ENCODE peak calls at places on chromosomes 7 and 10, in eight cellular contexts. One of them, this sample, is unnamed.

GRCh38 chr7:6398943-6399342 is 48.8 kb downstream of the DAGLB start:
- DNase-seq in foreskin melanocyte: no peak
- DNase-seq in activated CD8-positive, alpha-beta memory T cell treated with anti-CD3 and anti-CD28 coated beads for 1 hour: no peak
- DNase-seq in NCI-H774: no peak
- DNase-seq in fibroblast of mammary gland: no peak
- DNase-seq in colonic mucosa: no peak
- DNase-seq in pancreas: no peak
- DNase-seq in cardiac fibroblast: peak
- DNase-seq in this sample: no peak

GRCh38 chr10:133302230-133302629 is 6.4 kb downstream of the TUBGCP2 start:
- DNase-seq in foreskin melanocyte: no peak
- DNase-seq in activated CD8-positive, alpha-beta memory T cell treated with anti-CD3 and anti-CD28 coated beads for 1 hour: no peak
- DNase-seq in NCI-H774: no peak
- DNase-seq in fibroblast of mammary gland: no peak
- DNase-seq in colonic mucosa: no peak
- DNase-seq in pancreas: no peak
- DNase-seq in cardiac fibroblast: no peak
- DNase-seq in this sample: no peak

GRCh38 chr7:100159099-100159623 is 638 bp upstream of the TRAPPC14 start:
- DNase-seq in foreskin melanocyte: no peak
- DNase-seq in activated CD8-positive, alpha-beta memory T cell treated with anti-CD3 and anti-CD28 coated beads for 1 hour: no peak
- DNase-seq in NCI-H774: no peak
- DNase-seq in fibroblast of mammary gland: peak
- DNase-seq in colonic mucosa: no peak
- DNase-seq in pancreas: no peak
- DNase-seq in cardiac fibroblast: no peak
- DNase-seq in this sample: no peak

GRCh38 chr10:29811751-29812427 is 177.1 kb upstream of the SVIL start:
- DNase-seq in foreskin melanocyte: no peak
- DNase-seq in activated CD8-positive, alpha-beta memory T cell treated with anti-CD3 and anti-CD28 coated beads for 1 hour: no peak
- DNase-seq in NCI-H774: peak
- DNase-seq in fibroblast of mammary gland: peak
- DNase-seq in colonic mucosa: peak
- DNase-seq in pancreas: no peak
- DNase-seq in cardiac fibroblast: peak
- DNase-seq in this sample: peak

GRCh38 chr10:90319188-90319914 is 538.5 kb downstream of the HTR7 start:
- DNase-seq in foreskin melanocyte: peak
- DNase-seq in activated CD8-positive, alpha-beta memory T cell treated with anti-CD3 and anti-CD28 coated beads for 1 hour: no peak
- DNase-seq in NCI-H774: peak
- DNase-seq in fibroblast of mammary gland: peak
- DNase-seq in colonic mucosa: no peak
- DNase-seq in pancreas: no peak
- DNase-seq in cardiac fibroblast: peak
- DNase-seq in this sample: peak

GRCh38 chr10:71244638-71245419 is 32.5 kb downstream of the UNC5B start:
- DNase-seq in foreskin melanocyte: peak
- DNase-seq in activated CD8-positive, alpha-beta memory T cell treated with anti-CD3 and anti-CD28 coated beads for 1 hour: no peak
- DNase-seq in NCI-H774: no peak
- DNase-seq in fibroblast of mammary gland: peak
- DNase-seq in colonic mucosa: no peak
- DNase-seq in pancreas: no peak
- DNase-seq in cardiac fibroblast: peak
- DNase-seq in this sample: peak

GRCh38 chr7:6512892-6513291 is 38.4 kb downstream of the GRID2IP start:
- DNase-seq in foreskin melanocyte: no peak
- DNase-seq in activated CD8-positive, alpha-beta memory T cell treated with anti-CD3 and anti-CD28 coated beads for 1 hour: no peak
- DNase-seq in NCI-H774: no peak
- DNase-seq in fibroblast of mammary gland: no peak
- DNase-seq in colonic mucosa: no peak
- DNase-seq in pancreas: no peak
- DNase-seq in cardiac fibroblast: no peak
- DNase-seq in this sample: no peak

GRCh38 chr10:61760943-61761824 is 98.5 kb downstream of the CABCOCO1 start:
- DNase-seq in foreskin melanocyte: peak
- DNase-seq in activated CD8-positive, alpha-beta memory T cell treated with anti-CD3 and anti-CD28 coated beads for 1 hour: no peak
- DNase-seq in NCI-H774: peak
- DNase-seq in fibroblast of mammary gland: peak
- DNase-seq in colonic mucosa: no peak
- DNase-seq in pancreas: no peak
- DNase-seq in cardiac fibroblast: peak
- DNase-seq in this sample: peak

GRCh38 chr10:47037654-47038425 is 126.6 kb downstream of the PTPN20 start:
- DNase-seq in foreskin melanocyte: no peak
- DNase-seq in activated CD8-positive, alpha-beta memory T cell treated with anti-CD3 and anti-CD28 coated beads for 1 hour: no peak
- DNase-seq in NCI-H774: no peak
- DNase-seq in fibroblast of mammary gland: no peak
- DNase-seq in colonic mucosa: no peak
- DNase-seq in pancreas: peak
- DNase-seq in cardiac fibroblast: no peak
- DNase-seq in this sample: no peak

GRCh38 chr10:73655257-73655989 is 406 bp downstream of the SYNPO2L start:
- DNase-seq in foreskin melanocyte: no peak
- DNase-seq in activated CD8-positive, alpha-beta memory T cell treated with anti-CD3 and anti-CD28 coated beads for 1 hour: no peak
- DNase-seq in NCI-H774: no peak
- DNase-seq in fibroblast of mammary gland: no peak
- DNase-seq in colonic mucosa: no peak
- DNase-seq in pancreas: no peak
- DNase-seq in cardiac fibroblast: no peak
- DNase-seq in this sample: no peak

GRCh38 chr7:8184241-8184640 is 77.7 kb downstream of the ICA1 start:
- DNase-seq in foreskin melanocyte: peak
- DNase-seq in activated CD8-positive, alpha-beta memory T cell treated with anti-CD3 and anti-CD28 coated beads for 1 hour: no peak
- DNase-seq in NCI-H774: no peak
- DNase-seq in fibroblast of mammary gland: no peak
- DNase-seq in colonic mucosa: no peak
- DNase-seq in pancreas: no peak
- DNase-seq in cardiac fibroblast: no peak
- DNase-seq in this sample: no peak

GRCh38 chr10:63542835-63543575 is 21.8 kb downstream of the REEP3 start:
- DNase-seq in foreskin melanocyte: no peak
- DNase-seq in activated CD8-positive, alpha-beta memory T cell treated with anti-CD3 and anti-CD28 coated beads for 1 hour: no peak
- DNase-seq in NCI-H774: no peak
- DNase-seq in fibroblast of mammary gland: peak
- DNase-seq in colonic mucosa: no peak
- DNase-seq in pancreas: no peak
- DNase-seq in cardiac fibroblast: peak
- DNase-seq in this sample: peak

GRCh38 chr10:92038949-92039348 is 115.4 kb downstream of the BTAF1 start:
- DNase-seq in foreskin melanocyte: no peak
- DNase-seq in activated CD8-positive, alpha-beta memory T cell treated with anti-CD3 and anti-CD28 coated beads for 1 hour: no peak
- DNase-seq in NCI-H774: no peak
- DNase-seq in fibroblast of mammary gland: no peak
- DNase-seq in colonic mucosa: no peak
- DNase-seq in pancreas: no peak
- DNase-seq in cardiac fibroblast: no peak
- DNase-seq in this sample: no peak

GRCh38 chr7:4694653-4695335 is 12.7 kb downstream of the FOXK1 start:
- DNase-seq in foreskin melanocyte: no peak
- DNase-seq in activated CD8-positive, alpha-beta memory T cell treated with anti-CD3 and anti-CD28 coated beads for 1 hour: no peak
- DNase-seq in NCI-H774: no peak
- DNase-seq in fibroblast of mammary gland: peak
- DNase-seq in colonic mucosa: no peak
- DNase-seq in pancreas: no peak
- DNase-seq in cardiac fibroblast: peak
- DNase-seq in this sample: peak

GRCh38 chr7:45239486-45239885 is 81.9 kb downstream of the RAMP3 start:
- DNase-seq in foreskin melanocyte: no peak
- DNase-seq in activated CD8-positive, alpha-beta memory T cell treated with anti-CD3 and anti-CD28 coated beads for 1 hour: no peak
- DNase-seq in NCI-H774: no peak
- DNase-seq in fibroblast of mammary gland: peak
- DNase-seq in colonic mucosa: no peak
- DNase-seq in pancreas: no peak
- DNase-seq in cardiac fibroblast: peak
- DNase-seq in this sample: peak

GRCh38 chr10:83076443-83076842 is 1062.9 kb upstream of the GHITM start:
- DNase-seq in foreskin melanocyte: no peak
- DNase-seq in activated CD8-positive, alpha-beta memory T cell treated with anti-CD3 and anti-CD28 coated beads for 1 hour: no peak
- DNase-seq in NCI-H774: no peak
- DNase-seq in fibroblast of mammary gland: no peak
- DNase-seq in colonic mucosa: no peak
- DNase-seq in pancreas: no peak
- DNase-seq in cardiac fibroblast: no peak
- DNase-seq in this sample: no peak

GRCh38 chr10:15591431-15591830 is 128.3 kb downstream of the ITGA8 start:
- DNase-seq in foreskin melanocyte: no peak
- DNase-seq in activated CD8-positive, alpha-beta memory T cell treated with anti-CD3 and anti-CD28 coated beads for 1 hour: no peak
- DNase-seq in NCI-H774: no peak
- DNase-seq in fibroblast of mammary gland: no peak
- DNase-seq in colonic mucosa: no peak
- DNase-seq in pancreas: no peak
- DNase-seq in cardiac fibroblast: no peak
- DNase-seq in this sample: no peak

GRCh38 chr7:39674391-39674790 is 51.0 kb downstream of the RALA start:
- DNase-seq in foreskin melanocyte: no peak
- DNase-seq in activated CD8-positive, alpha-beta memory T cell treated with anti-CD3 and anti-CD28 coated beads for 1 hour: no peak
- DNase-seq in NCI-H774: no peak
- DNase-seq in fibroblast of mammary gland: no peak
- DNase-seq in colonic mucosa: no peak
- DNase-seq in pancreas: no peak
- DNase-seq in cardiac fibroblast: peak
- DNase-seq in this sample: no peak

GRCh38 chr7:19404912-19405329 is 259.7 kb upstream of the FERD3L start:
- DNase-seq in foreskin melanocyte: peak
- DNase-seq in activated CD8-positive, alpha-beta memory T cell treated with anti-CD3 and anti-CD28 coated beads for 1 hour: no peak
- DNase-seq in NCI-H774: no peak
- DNase-seq in fibroblast of mammary gland: peak
- DNase-seq in colonic mucosa: no peak
- DNase-seq in pancreas: no peak
- DNase-seq in cardiac fibroblast: peak
- DNase-seq in this sample: peak

GRCh38 chr7:125773113-125773800 is 843.6 kb upstream of the POT1 start:
- DNase-seq in foreskin melanocyte: no peak
- DNase-seq in activated CD8-positive, alpha-beta memory T cell treated with anti-CD3 and anti-CD28 coated beads for 1 hour: no peak
- DNase-seq in NCI-H774: no peak
- DNase-seq in fibroblast of mammary gland: no peak
- DNase-seq in colonic mucosa: no peak
- DNase-seq in pancreas: no peak
- DNase-seq in cardiac fibroblast: no peak
- DNase-seq in this sample: no peak

GRCh38 chr7:48180981-48181380 is 9.7 kb downstream of the ABCA13 start:
- DNase-seq in foreskin melanocyte: no peak
- DNase-seq in activated CD8-positive, alpha-beta memory T cell treated with anti-CD3 and anti-CD28 coated beads for 1 hour: no peak
- DNase-seq in NCI-H774: no peak
- DNase-seq in fibroblast of mammary gland: peak
- DNase-seq in colonic mucosa: no peak
- DNase-seq in pancreas: no peak
- DNase-seq in cardiac fibroblast: no peak
- DNase-seq in this sample: peak

GRCh38 chr10:55374917-55375316 is 573.9 kb upstream of the PCDH15 start:
- DNase-seq in foreskin melanocyte: no peak
- DNase-seq in activated CD8-positive, alpha-beta memory T cell treated with anti-CD3 and anti-CD28 coated beads for 1 hour: no peak
- DNase-seq in NCI-H774: no peak
- DNase-seq in fibroblast of mammary gland: peak
- DNase-seq in colonic mucosa: no peak
- DNase-seq in pancreas: no peak
- DNase-seq in cardiac fibroblast: peak
- DNase-seq in this sample: no peak

GRCh38 chr10:61503051-61503450 is 49.9 kb upstream of the TMEM26 start:
- DNase-seq in foreskin melanocyte: peak
- DNase-seq in activated CD8-positive, alpha-beta memory T cell treated with anti-CD3 and anti-CD28 coated beads for 1 hour: no peak
- DNase-seq in NCI-H774: no peak
- DNase-seq in fibroblast of mammary gland: peak
- DNase-seq in colonic mucosa: no peak
- DNase-seq in pancreas: no peak
- DNase-seq in cardiac fibroblast: no peak
- DNase-seq in this sample: peak

GRCh38 chr10:90888387-90888786 is 16.6 kb downstream of the RPP30 start:
- DNase-seq in foreskin melanocyte: no peak
- DNase-seq in activated CD8-positive, alpha-beta memory T cell treated with anti-CD3 and anti-CD28 coated beads for 1 hour: no peak
- DNase-seq in NCI-H774: no peak
- DNase-seq in fibroblast of mammary gland: peak
- DNase-seq in colonic mucosa: no peak
- DNase-seq in pancreas: no peak
- DNase-seq in cardiac fibroblast: no peak
- DNase-seq in this sample: no peak

GRCh38 chr10:107984149-107984548 is 819.6 kb upstream of the SORCS1 start:
- DNase-seq in foreskin melanocyte: no peak
- DNase-seq in activated CD8-positive, alpha-beta memory T cell treated with anti-CD3 and anti-CD28 coated beads for 1 hour: no peak
- DNase-seq in NCI-H774: no peak
- DNase-seq in fibroblast of mammary gland: no peak
- DNase-seq in colonic mucosa: no peak
- DNase-seq in pancreas: no peak
- DNase-seq in cardiac fibroblast: no peak
- DNase-seq in this sample: no peak

GRCh38 chr7:157673573-157673972 is 336.8 kb downstream of the DNAJB6 start:
- DNase-seq in foreskin melanocyte: no peak
- DNase-seq in activated CD8-positive, alpha-beta memory T cell treated with anti-CD3 and anti-CD28 coated beads for 1 hour: no peak
- DNase-seq in NCI-H774: no peak
- DNase-seq in fibroblast of mammary gland: no peak
- DNase-seq in colonic mucosa: no peak
- DNase-seq in pancreas: no peak
- DNase-seq in cardiac fibroblast: no peak
- DNase-seq in this sample: no peak

GRCh38 chr10:21329995-21330627 is 195.4 kb downstream of the SKIDA1 start:
- DNase-seq in foreskin melanocyte: peak
- DNase-seq in activated CD8-positive, alpha-beta memory T cell treated with anti-CD3 and anti-CD28 coated beads for 1 hour: no peak
- DNase-seq in NCI-H774: peak
- DNase-seq in fibroblast of mammary gland: peak
- DNase-seq in colonic mucosa: peak
- DNase-seq in pancreas: no peak
- DNase-seq in cardiac fibroblast: peak
- DNase-seq in this sample: peak

GRCh38 chr7:17133977-17134376 is 164.5 kb upstream of the AHR start:
- DNase-seq in foreskin melanocyte: no peak
- DNase-seq in activated CD8-positive, alpha-beta memory T cell treated with anti-CD3 and anti-CD28 coated beads for 1 hour: no peak
- DNase-seq in NCI-H774: no peak
- DNase-seq in fibroblast of mammary gland: no peak
- DNase-seq in colonic mucosa: no peak
- DNase-seq in pancreas: no peak
- DNase-seq in cardiac fibroblast: no peak
- DNase-seq in this sample: no peak

GRCh38 chr10:87092861-87093460 is 1.7 kb downstream of the GLUD1 start:
- DNase-seq in foreskin melanocyte: peak
- DNase-seq in activated CD8-positive, alpha-beta memory T cell treated with anti-CD3 and anti-CD28 coated beads for 1 hour: no peak
- DNase-seq in NCI-H774: no peak
- DNase-seq in fibroblast of mammary gland: peak
- DNase-seq in colonic mucosa: peak
- DNase-seq in pancreas: no peak
- DNase-seq in cardiac fibroblast: peak
- DNase-seq in this sample: peak

GRCh38 chr10:78398385-78398784 is 364.7 kb downstream of the RPS24 start:
- DNase-seq in foreskin melanocyte: no peak
- DNase-seq in activated CD8-positive, alpha-beta memory T cell treated with anti-CD3 and anti-CD28 coated beads for 1 hour: no peak
- DNase-seq in NCI-H774: no peak
- DNase-seq in fibroblast of mammary gland: no peak
- DNase-seq in colonic mucosa: no peak
- DNase-seq in pancreas: no peak
- DNase-seq in cardiac fibroblast: no peak
- DNase-seq in this sample: no peak

GRCh38 chr7:142181211-142181610 is 69.7 kb downstream of the MGAM2 start:
- DNase-seq in foreskin melanocyte: no peak
- DNase-seq in activated CD8-positive, alpha-beta memory T cell treated with anti-CD3 and anti-CD28 coated beads for 1 hour: no peak
- DNase-seq in NCI-H774: no peak
- DNase-seq in fibroblast of mammary gland: no peak
- DNase-seq in colonic mucosa: no peak
- DNase-seq in pancreas: no peak
- DNase-seq in cardiac fibroblast: no peak
- DNase-seq in this sample: no peak

GRCh38 chr7:127347567-127348246 is 44.8 kb downstream of the ZNF800 start:
- DNase-seq in foreskin melanocyte: peak
- DNase-seq in activated CD8-positive, alpha-beta memory T cell treated with anti-CD3 and anti-CD28 coated beads for 1 hour: peak
- DNase-seq in NCI-H774: peak
- DNase-seq in fibroblast of mammary gland: peak
- DNase-seq in colonic mucosa: peak
- DNase-seq in pancreas: peak
- DNase-seq in cardiac fibroblast: peak
- DNase-seq in this sample: peak

GRCh38 chr7:70776627-70777101 is 355.3 kb upstream of the GALNT17 start:
- DNase-seq in foreskin melanocyte: peak
- DNase-seq in activated CD8-positive, alpha-beta memory T cell treated with anti-CD3 and anti-CD28 coated beads for 1 hour: no peak
- DNase-seq in NCI-H774: no peak
- DNase-seq in fibroblast of mammary gland: peak
- DNase-seq in colonic mucosa: no peak
- DNase-seq in pancreas: no peak
- DNase-seq in cardiac fibroblast: peak
- DNase-seq in this sample: peak

GRCh38 chr10:127889605-127890195 is 3.0 kb downstream of the CLRN3 start:
- DNase-seq in foreskin melanocyte: peak
- DNase-seq in activated CD8-positive, alpha-beta memory T cell treated with anti-CD3 and anti-CD28 coated beads for 1 hour: no peak
- DNase-seq in NCI-H774: no peak
- DNase-seq in fibroblast of mammary gland: peak
- DNase-seq in colonic mucosa: peak
- DNase-seq in pancreas: no peak
- DNase-seq in cardiac fibroblast: peak
- DNase-seq in this sample: peak

This sample was measured in fibroblast of gingiva.